ENCODE peak calls at places on chromosomes 7 and 10, in nine cellular contexts. One of them, this sample, is unnamed.

GRCh38 chr7:44293561-44294324 is 31.7 kb downstream of the CAMK2B start:
- DNase-seq in DMS79 treated with DMSO at 0.1 percent for 48 hours: no peak
- DNase-seq in AG09309: no peak
- DNase-seq in frontal cortex: no peak
- DNase-seq in erythroblast: no peak
- DNase-seq in GM19239: peak; percentile 1
- DNase-seq in choroid plexus epithelial cell: no peak
- DNase-seq in activated T-cell treated with anti-CD3 and anti-CD28 coated beads for 48 hours: no peak
- DNase-seq in NCI-H2029 treated with DMSO at 0.1 percent for 48 hours: no peak
- DNase-seq in this sample: no peak

GRCh38 chr7:130719550-130719949 is 14.5 kb downstream of the KLF14 start:
- DNase-seq in NCI-H2029 treated with DMSO at 0.1 percent for 48 hours: no peak
- DNase-seq in GM19239: no peak
- DNase-seq in frontal cortex: no peak
- DNase-seq in choroid plexus epithelial cell: no peak
- DNase-seq in activated T-cell treated with anti-CD3 and anti-CD28 coated beads for 48 hours: no peak
- DNase-seq in AG09309: no peak
- DNase-seq in erythroblast: no peak
- DNase-seq in DMS79 treated with DMSO at 0.1 percent for 48 hours: no peak
- DNase-seq in this sample: no peak

GRCh38 chr7:101161692-101162461 is 3.5 kb downstream of the VGF start:
- DNase-seq in AG09309: no peak
- DNase-seq in erythroblast: no peak
- DNase-seq in frontal cortex: no peak
- DNase-seq in activated T-cell treated with anti-CD3 and anti-CD28 coated beads for 48 hours: no peak
- DNase-seq in GM19239: no peak
- DNase-seq in NCI-H2029 treated with DMSO at 0.1 percent for 48 hours: no peak
- DNase-seq in DMS79 treated with DMSO at 0.1 percent for 48 hours: no peak
- DNase-seq in choroid plexus epithelial cell: no peak
- DNase-seq in this sample: no peak

GRCh38 chr7:150806454-150806853 is 5.9 kb downstream of the TMEM176A start:
- DNase-seq in activated T-cell treated with anti-CD3 and anti-CD28 coated beads for 48 hours: no peak
- DNase-seq in frontal cortex: no peak
- DNase-seq in erythroblast: no peak
- DNase-seq in choroid plexus epithelial cell: no peak
- DNase-seq in GM19239: no peak
- DNase-seq in NCI-H2029 treated with DMSO at 0.1 percent for 48 hours: no peak
- DNase-seq in AG09309: no peak
- DNase-seq in DMS79 treated with DMSO at 0.1 percent for 48 hours: no peak
- DNase-seq in this sample: no peak

GRCh38 chr7:29255839-29256782 is 61.5 kb downstream of the CHN2 start:
- DNase-seq in AG09309: no peak
- DNase-seq in activated T-cell treated with anti-CD3 and anti-CD28 coated beads for 48 hours: no peak
- DNase-seq in erythroblast: peak; percentile 59
- DNase-seq in frontal cortex: no peak
- DNase-seq in GM19239: no peak
- DNase-seq in NCI-H2029 treated with DMSO at 0.1 percent for 48 hours: no peak
- DNase-seq in choroid plexus epithelial cell: peak; percentile 42
- DNase-seq in DMS79 treated with DMSO at 0.1 percent for 48 hours: peak; percentile 34
- DNase-seq in this sample: no peak

GRCh38 chr7:159102681-159103381 is 41.8 kb downstream of the VIPR2 start:
- DNase-seq in GM19239: no peak
- DNase-seq in erythroblast: no peak
- DNase-seq in activated T-cell treated with anti-CD3 and anti-CD28 coated beads for 48 hours: no peak
- DNase-seq in AG09309: no peak
- DNase-seq in DMS79 treated with DMSO at 0.1 percent for 48 hours: no peak
- DNase-seq in NCI-H2029 treated with DMSO at 0.1 percent for 48 hours: no peak
- DNase-seq in frontal cortex: no peak
- DNase-seq in choroid plexus epithelial cell: no peak
- DNase-seq in this sample: no peak

GRCh38 chr7:44630791-44631457 is 24.5 kb downstream of the OGDH start:
- DNase-seq in choroid plexus epithelial cell: no peak
- DNase-seq in erythroblast: no peak
- DNase-seq in activated T-cell treated with anti-CD3 and anti-CD28 coated beads for 48 hours: no peak
- DNase-seq in GM19239: no peak
- DNase-seq in frontal cortex: no peak
- DNase-seq in NCI-H2029 treated with DMSO at 0.1 percent for 48 hours: no peak
- DNase-seq in DMS79 treated with DMSO at 0.1 percent for 48 hours: no peak
- DNase-seq in AG09309: no peak
- DNase-seq in this sample: no peak

GRCh38 chr7:96415293-96415940 is 93.5 kb upstream of the SLC25A13 start:
- DNase-seq in DMS79 treated with DMSO at 0.1 percent for 48 hours: no peak
- DNase-seq in activated T-cell treated with anti-CD3 and anti-CD28 coated beads for 48 hours: no peak
- DNase-seq in frontal cortex: no peak
- DNase-seq in AG09309: no peak
- DNase-seq in erythroblast: no peak
- DNase-seq in choroid plexus epithelial cell: no peak
- DNase-seq in NCI-H2029 treated with DMSO at 0.1 percent for 48 hours: no peak
- DNase-seq in GM19239: no peak
- DNase-seq in this sample: no peak

GRCh38 chr10:49564461-49565009 is 25.6 kb upstream of the ERCC6 start:
- DNase-seq in erythroblast: no peak
- DNase-seq in frontal cortex: no peak
- DNase-seq in NCI-H2029 treated with DMSO at 0.1 percent for 48 hours: no peak
- DNase-seq in activated T-cell treated with anti-CD3 and anti-CD28 coated beads for 48 hours: no peak
- DNase-seq in choroid plexus epithelial cell: no peak
- DNase-seq in AG09309: no peak
- DNase-seq in DMS79 treated with DMSO at 0.1 percent for 48 hours: no peak
- DNase-seq in GM19239: no peak
- DNase-seq in this sample: no peak

GRCh38 chr7:29113384-29114102 is 32.8 kb downstream of the CPVL start:
- DNase-seq in activated T-cell treated with anti-CD3 and anti-CD28 coated beads for 48 hours: no peak
- DNase-seq in GM19239: no peak
- DNase-seq in frontal cortex: no peak
- DNase-seq in choroid plexus epithelial cell: peak; percentile 59
- DNase-seq in erythroblast: peak; percentile 27
- DNase-seq in AG09309: no peak
- DNase-seq in DMS79 treated with DMSO at 0.1 percent for 48 hours: no peak
- DNase-seq in NCI-H2029 treated with DMSO at 0.1 percent for 48 hours: no peak
- DNase-seq in this sample: no peak

GRCh38 chr10:69004821-69005220 is 16.2 kb downstream of the KIFBP start:
- DNase-seq in GM19239: no peak
- DNase-seq in frontal cortex: peak; percentile 25
- DNase-seq in NCI-H2029 treated with DMSO at 0.1 percent for 48 hours: no peak
- DNase-seq in activated T-cell treated with anti-CD3 and anti-CD28 coated beads for 48 hours: no peak
- DNase-seq in DMS79 treated with DMSO at 0.1 percent for 48 hours: no peak
- DNase-seq in AG09309: no peak
- DNase-seq in erythroblast: peak; percentile 55
- DNase-seq in choroid plexus epithelial cell: peak; percentile 82
- DNase-seq in this sample: no peak

GRCh38 chr10:84562592-84562991 is 234.2 kb downstream of the CCSER2 start:
- DNase-seq in erythroblast: no peak
- DNase-seq in choroid plexus epithelial cell: no peak
- DNase-seq in activated T-cell treated with anti-CD3 and anti-CD28 coated beads for 48 hours: no peak
- DNase-seq in AG09309: no peak
- DNase-seq in GM19239: no peak
- DNase-seq in DMS79 treated with DMSO at 0.1 percent for 48 hours: no peak
- DNase-seq in frontal cortex: no peak
- DNase-seq in NCI-H2029 treated with DMSO at 0.1 percent for 48 hours: no peak
- DNase-seq in this sample: no peak

GRCh38 chr7:135740868-135741267 is 7.7 kb downstream of the FAM180A start:
- DNase-seq in frontal cortex: no peak
- DNase-seq in DMS79 treated with DMSO at 0.1 percent for 48 hours: no peak
- DNase-seq in GM19239: no peak
- DNase-seq in NCI-H2029 treated with DMSO at 0.1 percent for 48 hours: no peak
- DNase-seq in AG09309: no peak
- DNase-seq in choroid plexus epithelial cell: no peak
- DNase-seq in erythroblast: no peak
- DNase-seq in activated T-cell treated with anti-CD3 and anti-CD28 coated beads for 48 hours: no peak
- DNase-seq in this sample: no peak

GRCh38 chr7:116511552-116512523 is 12.3 kb downstream of the CAV2 start:
- DNase-seq in choroid plexus epithelial cell: peak; percentile 48
- DNase-seq in DMS79 treated with DMSO at 0.1 percent for 48 hours: peak; percentile 62
- DNase-seq in AG09309: no peak
- DNase-seq in frontal cortex: no peak
- DNase-seq in erythroblast: no peak
- DNase-seq in GM19239: no peak
- DNase-seq in activated T-cell treated with anti-CD3 and anti-CD28 coated beads for 48 hours: no peak
- DNase-seq in NCI-H2029 treated with DMSO at 0.1 percent for 48 hours: peak; percentile 74
- DNase-seq in this sample: no peak

GRCh38 chr10:93993782-93994668 is at the start of gene PLCE1:
- DNase-seq in choroid plexus epithelial cell: peak; percentile 34
- DNase-seq in AG09309: no peak
- DNase-seq in frontal cortex: peak; percentile 72
- DNase-seq in DMS79 treated with DMSO at 0.1 percent for 48 hours: peak; percentile 1
- DNase-seq in GM19239: no peak
- DNase-seq in erythroblast: peak; percentile 58
- DNase-seq in NCI-H2029 treated with DMSO at 0.1 percent for 48 hours: no peak
- DNase-seq in activated T-cell treated with anti-CD3 and anti-CD28 coated beads for 48 hours: peak; percentile 10
- DNase-seq in this sample: no peak

GRCh38 chr7:117216010-117216409 is 106.8 kb downstream of the WNT2 start:
- DNase-seq in AG09309: no peak
- DNase-seq in GM19239: no peak
- DNase-seq in choroid plexus epithelial cell: no peak
- DNase-seq in NCI-H2029 treated with DMSO at 0.1 percent for 48 hours: no peak
- DNase-seq in DMS79 treated with DMSO at 0.1 percent for 48 hours: no peak
- DNase-seq in frontal cortex: no peak
- DNase-seq in erythroblast: no peak
- DNase-seq in activated T-cell treated with anti-CD3 and anti-CD28 coated beads for 48 hours: no peak
- DNase-seq in this sample: no peak

GRCh38 chr7:158581440-158582088 is 6.1 kb downstream of the PTPRN2 start:
- DNase-seq in AG09309: no peak
- DNase-seq in DMS79 treated with DMSO at 0.1 percent for 48 hours: no peak
- DNase-seq in choroid plexus epithelial cell: no peak
- DNase-seq in activated T-cell treated with anti-CD3 and anti-CD28 coated beads for 48 hours: no peak
- DNase-seq in erythroblast: no peak
- DNase-seq in NCI-H2029 treated with DMSO at 0.1 percent for 48 hours: peak; percentile 98
- DNase-seq in frontal cortex: no peak
- DNase-seq in GM19239: no peak
- DNase-seq in this sample: no peak

GRCh38 chr10:62183857-62184805 is 84.5 kb downstream of the RTKN2 start:
- DNase-seq in GM19239: no peak
- DNase-seq in choroid plexus epithelial cell: no peak
- DNase-seq in AG09309: no peak
- DNase-seq in frontal cortex: no peak
- DNase-seq in NCI-H2029 treated with DMSO at 0.1 percent for 48 hours: no peak
- DNase-seq in activated T-cell treated with anti-CD3 and anti-CD28 coated beads for 48 hours: no peak
- DNase-seq in DMS79 treated with DMSO at 0.1 percent for 48 hours: no peak
- DNase-seq in erythroblast: no peak
- DNase-seq in this sample: no peak

GRCh38 chr10:178208-178607 is 43.0 kb downstream of the ZMYND11 start:
- DNase-seq in NCI-H2029 treated with DMSO at 0.1 percent for 48 hours: no peak
- DNase-seq in erythroblast: peak; percentile 21
- DNase-seq in frontal cortex: peak; percentile 28
- DNase-seq in choroid plexus epithelial cell: peak; percentile 80
- DNase-seq in AG09309: peak; percentile 23
- DNase-seq in activated T-cell treated with anti-CD3 and anti-CD28 coated beads for 48 hours: no peak
- DNase-seq in DMS79 treated with DMSO at 0.1 percent for 48 hours: peak; percentile 4
- DNase-seq in GM19239: no peak
- DNase-seq in this sample: no peak

GRCh38 chr10:95290446-95290800 is 380 bp downstream of the PDLIM1 start:
- DNase-seq in NCI-H2029 treated with DMSO at 0.1 percent for 48 hours: no peak
- DNase-seq in GM19239: no peak
- DNase-seq in erythroblast: no peak
- DNase-seq in frontal cortex: no peak
- DNase-seq in DMS79 treated with DMSO at 0.1 percent for 48 hours: no peak
- DNase-seq in choroid plexus epithelial cell: no peak
- DNase-seq in AG09309: no peak
- DNase-seq in activated T-cell treated with anti-CD3 and anti-CD28 coated beads for 48 hours: peak; percentile 1
- DNase-seq in this sample: no peak

GRCh38 chr10:273088-273487 is 137.8 kb downstream of the ZMYND11 start:
- DNase-seq in choroid plexus epithelial cell: no peak
- DNase-seq in erythroblast: no peak
- DNase-seq in activated T-cell treated with anti-CD3 and anti-CD28 coated beads for 48 hours: no peak
- DNase-seq in frontal cortex: no peak
- DNase-seq in NCI-H2029 treated with DMSO at 0.1 percent for 48 hours: no peak
- DNase-seq in DMS79 treated with DMSO at 0.1 percent for 48 hours: no peak
- DNase-seq in AG09309: no peak
- DNase-seq in GM19239: no peak
- DNase-seq in this sample: no peak

GRCh38 chr7:15015545-15016314 is 113.2 kb upstream of the DGKB start:
- DNase-seq in DMS79 treated with DMSO at 0.1 percent for 48 hours: peak; percentile 87
- DNase-seq in AG09309: peak; percentile 21
- DNase-seq in activated T-cell treated with anti-CD3 and anti-CD28 coated beads for 48 hours: no peak
- DNase-seq in GM19239: peak; percentile 9
- DNase-seq in frontal cortex: peak; percentile 19
- DNase-seq in choroid plexus epithelial cell: peak; percentile 88
- DNase-seq in erythroblast: peak; percentile 64
- DNase-seq in NCI-H2029 treated with DMSO at 0.1 percent for 48 hours: peak; percentile 92
- DNase-seq in this sample: no peak

This sample was measured in stimulated activated CD4-positive, alpha-beta T cell treated with anti-CD3 and anti-CD28 coated beads, Interleukin-2, amount 100 ng/mL, for 48 hours.